ENCODE peak calls at places on chromosomes 5 and 9, in six cellular contexts. Z is AG04449, P is gastrocnemius medialis, E is choroid plexus epithelial cell, U is GM23338, C is GM12865. T is an unnamed sample.
A peak's percentile ranks its signal among the peaks of the same experiment; 100 is the strongest.

GRCh38 chr9:107750741-107751521 is 261.4 kb upstream of the KLF4 start:
- DNase-seq in Z (peak; percentile 96), C (peak; percentile 63), E (peak; percentile 98), P (peak; percentile 88), U (no peak), T (no peak)

GRCh38 chr5:88702328-88702727 is 180.7 kb downstream of the MEF2C start:
- DNase-seq in P (no peak), U (no peak), E (peak; percentile 50), C (no peak), Z (no peak), T (no peak)

GRCh38 chr9:116632990-116633441 is 54.1 kb upstream of the TRIM32 start:
- DNase-seq in P (no peak), C (no peak), U (no peak), Z (no peak), E (peak; percentile 51), T (no peak)

GRCh38 chr5:125487231-125487630 is 740.8 kb upstream of the ZNF608 start:
- DNase-seq in U (no peak), E (peak; percentile 63), Z (no peak), C (no peak), P (no peak), T (no peak)

GRCh38 chr9:98226516-98226915 is 28.9 kb downstream of the TBC1D2 start:
- DNase-seq in P (no peak), U (no peak), C (no peak), E (peak; percentile 47), Z (no peak), T (no peak)

GRCh38 chr9:76987594-76988200 is 31.8 kb upstream of the FOXB2 start:
- DNase-seq in Z (peak; percentile 7), U (peak; percentile 88), P (no peak), C (peak; percentile 49), E (peak; percentile 61), T (no peak)

GRCh38 chr5:115419794-115420585 is 123.5 kb upstream of the CCDC112 start:
- DNase-seq in U (peak; percentile 21), E (peak; percentile 96), P (no peak), Z (no peak), C (no peak), T (no peak)

GRCh38 chr9:36258989-36259315 is 704 bp upstream of the GNE start:
- DNase-seq in U (no peak), E (no peak), P (no peak), C (peak; percentile 6), Z (no peak), T (no peak)

GRCh38 chr5:146368137-146368536 is 29.5 kb downstream of the POU4F3 start:
- DNase-seq in P (no peak), Z (no peak), C (no peak), E (peak; percentile 22), U (no peak), T (no peak)

GRCh38 chr9:87795178-87795577 is 69.3 kb downstream of the CTSL start:
- DNase-seq in P (no peak), Z (no peak), U (no peak), E (no peak), C (no peak), T (no peak)

GRCh38 chr5:58974601-58975000 is 391.7 kb downstream of the RAB3C start:
- DNase-seq in P (no peak), U (no peak), C (no peak), E (no peak), Z (no peak), T (no peak)

GRCh38 chr9:104808030-104808614 is 44.2 kb downstream of the NIPSNAP3B start:
- DNase-seq in C (no peak), Z (no peak), U (peak; percentile 71), E (peak; percentile 77), P (no peak), T (no peak)

GRCh38 chr9:10697044-10697443 is 84.2 kb upstream of the PTPRD start:
- DNase-seq in Z (no peak), U (no peak), P (no peak), E (no peak), C (no peak), T (no peak)

GRCh38 chr9:32423371-32423770 is 38.9 kb downstream of the ACO1 start:
- DNase-seq in U (no peak), C (no peak), Z (peak; percentile 42), P (no peak), E (peak; percentile 90), T (no peak)

GRCh38 chr5:173056783-173057061 is 570 bp downstream of the CREBRF start:
- DNase-seq in C (no peak), U (no peak), Z (no peak), P (no peak), E (no peak), T (no peak)

GRCh38 chr9:72271617-72272478 is 93.2 kb downstream of the ZFAND5 start:
- DNase-seq in C (peak; percentile 70), P (peak; percentile 15), E (peak; percentile 77), Z (no peak), U (peak; percentile 82), T (peak; percentile 10)

GRCh38 chr9:114237247-114237646 is 81.9 kb downstream of the COL27A1 start:
- DNase-seq in C (no peak), E (no peak), Z (no peak), P (no peak), U (no peak), T (no peak)

GRCh38 chr9:88821033-88821748 is 170.1 kb upstream of the S1PR3 start:
- DNase-seq in Z (no peak), P (no peak), U (no peak), C (no peak), E (no peak), T (no peak)

GRCh38 chr5:91443028-91443427 is 59.9 kb upstream of the ARRDC3 start:
- DNase-seq in Z (peak; percentile 33), C (no peak), U (no peak), P (no peak), E (no peak), T (no peak)

GRCh38 chr5:174424219-174425053 is 299.9 kb upstream of the MSX2 start:
- DNase-seq in E (peak; percentile 15), C (no peak), Z (no peak), U (no peak), P (no peak), T (no peak)

GRCh38 chr9:114416290-114416689 is 28.5 kb upstream of the AKNA start:
- DNase-seq in C (no peak), E (peak; percentile 18), Z (no peak), U (no peak), P (no peak), T (no peak)

GRCh38 chr5:174617910-174618309 is 106.5 kb upstream of the MSX2 start:
- DNase-seq in Z (no peak), E (no peak), C (no peak), U (no peak), P (no peak), T (no peak)

GRCh38 chr9:89821081-89821480 is 216.3 kb downstream of the GADD45G start:
- DNase-seq in U (peak; percentile 55), P (no peak), E (peak; percentile 49), Z (no peak), C (no peak), T (no peak)

GRCh38 chr5:42483472-42484154 is 60.4 kb downstream of the GHR start:
- DNase-seq in C (peak; percentile 33), E (peak; percentile 31), Z (no peak), P (no peak), U (no peak), T (no peak)

GRCh38 chr9:79940919-79941318 is 369.2 kb downstream of the TLE4 start:
- DNase-seq in U (no peak), P (no peak), E (no peak), C (no peak), Z (no peak), T (no peak)

GRCh38 chr9:119941081-119941480 is 571.8 kb upstream of the BRINP1 start:
- DNase-seq in P (no peak), U (no peak), C (no peak), E (no peak), Z (no peak), T (no peak)

GRCh38 chr5:72320022-72320898 is at the start of the genes MRPS27 and PTCD2:
- DNase-seq in Z (peak; percentile 97), P (peak; percentile 95), E (peak; percentile 100), U (peak; percentile 100), C (peak; percentile 100), T (peak; percentile 98)
- TF ChIP-seq CTCF in Z (peak; percentile 38), P (no peak), E (peak; percentile 33), U (peak; percentile 32), C (peak; percentile 25), T (peak; percentile 43)

DNA sequence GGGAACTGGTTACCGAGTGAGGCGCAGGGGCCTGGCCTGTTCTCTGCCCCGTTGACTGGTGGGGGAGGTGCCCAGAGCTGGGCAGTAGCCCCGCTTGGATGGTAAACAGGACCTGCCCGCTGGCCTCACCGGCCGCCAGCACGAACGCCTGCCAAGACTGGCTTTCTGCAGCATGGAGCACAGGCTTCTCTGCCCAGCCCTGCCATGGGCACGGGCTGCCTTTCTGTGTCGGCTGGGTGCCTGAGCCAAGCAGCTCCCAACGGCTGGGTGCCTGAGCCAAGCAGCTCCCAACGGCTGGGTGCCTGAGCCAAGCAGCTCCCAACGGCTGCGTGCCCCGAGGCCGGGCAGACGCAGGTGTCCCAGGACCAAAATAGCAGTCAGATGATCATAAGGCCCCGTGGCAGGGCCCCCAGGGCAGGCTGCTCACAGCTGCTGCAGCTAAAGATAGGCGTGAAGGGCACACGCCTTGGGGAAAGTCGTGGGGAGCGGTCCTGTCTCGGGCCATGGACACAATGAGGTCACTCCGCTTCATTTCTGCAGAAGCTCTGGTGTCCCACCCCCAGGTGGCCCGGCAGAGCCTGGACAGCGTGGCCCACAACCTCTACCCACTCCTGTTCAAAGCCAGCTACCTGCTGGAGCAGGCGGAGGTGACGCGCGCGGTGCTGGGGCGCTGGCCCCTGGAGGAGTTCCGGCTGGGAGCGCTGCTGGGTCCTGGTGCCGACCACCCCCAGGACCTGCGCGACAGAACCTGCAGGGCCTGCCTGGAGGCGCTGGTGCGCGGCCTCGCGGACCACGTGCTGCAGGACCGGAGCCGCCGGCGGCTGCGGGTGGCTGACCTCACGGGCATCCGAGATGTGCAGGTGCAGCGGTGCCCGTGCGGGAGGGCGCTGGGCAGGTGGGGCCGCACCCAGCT is at the start of gene LRRC14B:
- DNase-seq in E (no peak), Z (no peak), U (no peak), P (peak; percentile 91), C (peak; percentile 43), T (no peak)
- H3K4me3 ChIP-seq in E (no peak within 1 kb of the TSS), Z (no peak within 1 kb of the TSS), U (no peak within 1 kb of the TSS), P (peak within 1 kb of the TSS; percentile 56), C (no peak within 1 kb of the TSS), T (no peak within 1 kb of the TSS)

GRCh38 chr5:72337159-72337558 is 17.0 kb downstream of the PTCD2 start:
- DNase-seq in P (no peak), E (no peak), C (no peak), U (no peak), Z (no peak), T (no peak)
- TF ChIP-seq CTCF in P (no peak), E (no peak), C (no peak), U (no peak), Z (no peak), T (no peak)

DNA sequence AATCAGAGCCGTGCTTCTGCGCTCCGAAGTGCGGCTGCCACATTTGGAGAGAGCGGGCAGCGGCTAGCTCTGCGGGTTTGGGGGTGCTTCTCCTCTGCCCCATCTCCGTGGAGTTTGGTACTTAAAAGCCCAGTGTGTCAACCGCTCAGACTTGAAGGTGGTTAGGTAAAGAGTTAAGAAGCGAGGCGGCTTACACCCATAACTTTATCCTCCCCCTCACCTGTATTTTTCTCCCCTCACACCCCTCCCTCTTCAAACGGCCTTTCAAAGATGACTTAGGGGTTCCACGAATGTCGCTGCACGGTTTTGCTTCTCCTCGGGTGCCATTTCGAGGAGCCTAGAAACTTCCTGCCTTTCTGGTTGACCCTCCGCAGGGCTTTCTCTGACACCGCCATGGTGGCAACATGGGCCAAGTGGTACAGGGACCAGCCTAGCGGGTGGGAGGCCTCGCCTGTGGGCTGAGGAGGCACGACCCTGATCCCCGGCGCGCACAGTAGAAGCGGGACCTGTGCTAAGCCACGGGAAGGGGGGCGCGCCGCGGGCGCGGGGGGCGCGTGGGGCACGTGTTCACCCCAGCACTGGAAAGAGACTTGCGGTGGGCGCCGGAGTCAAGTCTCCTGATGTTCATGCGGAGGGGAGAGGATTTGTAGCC is 31.8 kb upstream of the NFIB start:
- DNase-seq in E (no peak), Z (no peak), C (no peak), P (no peak), U (peak; percentile 65), T (no peak)
- H3K4me3 ChIP-seq in E (no peak overlapping the region), Z (no peak overlapping the region), C (no peak overlapping the region), P (peak overlapping the region; percentile 65), U (peak overlapping the region; percentile 88), T (no peak overlapping the region)